ENCODE peak calls at places on chromosome 10, in nine cellular contexts. D, N, A, V, K, R, J, B and Z are unnamed samples.
A peak's percentile ranks its signal among the peaks of the same experiment; 100 is the strongest.

GRCh38 chr10:132836248-132836831 is 50.4 kb upstream of the NKX6-2 start:
- DNase-seq in N (peak; percentile 60), B (no peak), K (no peak), V (no peak), A (peak; percentile 85), D (no peak), J (no peak), R (peak; percentile 74), Z (no peak)

GRCh38 chr10:17349009-17349349 is 105.4 kb downstream of the ST8SIA6 start:
- DNase-seq in B (no peak), N (no peak), K (no peak), A (no peak), J (no peak), D (no peak), R (peak; percentile 16), V (no peak), Z (no peak)

GRCh38 chr10:103763374-103764202 is 91.8 kb downstream of the SH3PXD2A start:
- DNase-seq in N (no peak), A (no peak), R (no peak), K (no peak), V (peak; percentile 40), J (no peak), D (no peak), B (no peak), Z (no peak)

GRCh38 chr10:21173964-21174669 is 277.0 kb upstream of the NEBL start:
- DNase-seq in R (peak; percentile 88), V (no peak), N (peak; percentile 55), A (peak; percentile 29), B (peak; percentile 88), D (peak; percentile 83), J (no peak), K (no peak), Z (peak; percentile 33)

GRCh38 chr10:17675638-17676037 is 31.7 kb downstream of the STAM start:
- DNase-seq in B (no peak), A (no peak), D (no peak), R (no peak), J (no peak), N (no peak), K (no peak), V (no peak), Z (no peak)

GRCh38 chr10:100518761-100519241 is 860 bp downstream of the SEC31B start:
- DNase-seq in N (peak; percentile 48), K (peak; percentile 65), B (peak; percentile 63), D (peak; percentile 65), V (peak; percentile 69), J (peak; percentile 57), A (peak; percentile 39), R (peak; percentile 71), Z (peak; percentile 83)

GRCh38 chr10:35394934-35395333 is 58.6 kb downstream of the CCNY start:
- DNase-seq in B (no peak), R (no peak), K (no peak), V (no peak), J (no peak), N (no peak), D (no peak), A (no peak), Z (no peak)

GRCh38 chr10:12921163-12921562 is 80.3 kb downstream of the CCDC3 start:
- DNase-seq in D (no peak), N (no peak), K (no peak), J (no peak), A (no peak), R (no peak), B (no peak), V (no peak), Z (no peak)

GRCh38 chr10:96501985-96502384 is 11.7 kb downstream of the TLL2 start:
- DNase-seq in D (no peak), B (no peak), V (no peak), A (no peak), K (peak; percentile 36), J (no peak), R (no peak), N (no peak), Z (no peak)

GRCh38 chr10:71812913-71813590 is 38.0 kb downstream of the PSAP start:
- DNase-seq in K (no peak), B (no peak), R (no peak), V (no peak), J (no peak), N (peak; percentile 25), D (no peak), A (no peak), Z (no peak)

GRCh38 chr10:43960981-43961380 is 312.3 kb upstream of the ZNF32 start:
- DNase-seq in J (no peak), V (no peak), A (no peak), K (no peak), N (no peak), D (no peak), R (no peak), B (peak; percentile 10), Z (no peak)

GRCh38 chr10:123687758-123688157 is 21.6 kb downstream of the GPR26 start:
- DNase-seq in V (no peak), J (no peak), B (no peak), D (no peak), K (peak; percentile 6), N (no peak), R (no peak), A (no peak), Z (peak; percentile 5)

GRCh38 chr10:63935705-63936104 is 414.5 kb downstream of the REEP3 start:
- DNase-seq in N (no peak), D (no peak), K (no peak), A (no peak), J (no peak), B (no peak), V (no peak), R (no peak), Z (no peak)

GRCh38 chr10:72261323-72262018 is 12.3 kb upstream of the DDIT4 start:
- DNase-seq in D (no peak), R (peak; percentile 57), B (no peak), J (no peak), K (no peak), V (no peak), A (no peak), N (no peak), Z (no peak)

GRCh38 chr10:133608855-133609254 is 17.7 kb downstream of the FRG2B start:
- DNase-seq in K (no peak), V (no peak), A (no peak), N (no peak), J (peak; percentile 25), B (no peak), R (peak; percentile 38), D (no peak), Z (no peak)

GRCh38 chr10:77318739-77319138 is 318.9 kb downstream of the KCNMA1 start:
- DNase-seq in B (no peak), J (no peak), R (no peak), V (no peak), N (no peak), A (no peak), D (no peak), K (no peak), Z (no peak)

GRCh38 chr10:77319557-77319956 is 318.1 kb downstream of the KCNMA1 start:
- DNase-seq in N (no peak), D (no peak), J (peak; percentile 39), V (peak; percentile 42), K (no peak), A (peak; percentile 25), R (no peak), B (no peak), Z (no peak)

GRCh38 chr10:77317221-77317620 is 320.4 kb downstream of the KCNMA1 start:
- DNase-seq in A (no peak), B (no peak), J (no peak), D (no peak), R (no peak), V (no peak), K (no peak), N (no peak), Z (no peak)

GRCh38 chr10:77313066-77313750 is 324.4 kb downstream of the KCNMA1 start:
- DNase-seq in R (no peak), A (no peak), N (no peak), K (no peak), D (no peak), B (no peak), J (peak; percentile 84), V (no peak), Z (no peak)

GRCh38 chr10:77315511-77316129 is 322.0 kb downstream of the KCNMA1 start:
- DNase-seq in K (no peak), J (no peak), A (no peak), D (no peak), N (no peak), V (no peak), R (no peak), B (no peak), Z (no peak)
- TF ChIP-seq CTCF in K (no peak), J (no peak), A (no peak), D (no peak), N (no peak), V (no peak), R (no peak), B (no peak), Z (no peak)

GRCh38 chr10:46998595-46998994 is 87.4 kb downstream of the PTPN20 start:
- DNase-seq in R (no peak), V (no peak), B (no peak), N (no peak), D (no peak), A (no peak), J (no peak), K (no peak), Z (no peak)

GRCh38 chr10:46998192-46998591 is 87.0 kb downstream of the PTPN20 start:
- DNase-seq in J (no peak), R (no peak), B (no peak), V (no peak), D (no peak), A (no peak), K (no peak), N (no peak), Z (no peak)

GRCh38 chr10:46995234-46995633 is 84.0 kb downstream of the PTPN20 start:
- DNase-seq in A (no peak), K (no peak), V (no peak), R (no peak), N (no peak), B (no peak), J (peak; percentile 16), D (no peak), Z (no peak)

GRCh38 chr10:46992794-46993552 is 81.7 kb downstream of the PTPN20 start:
- DNase-seq in V (peak; percentile 62), R (peak; percentile 52), J (peak; percentile 70), N (no peak), B (no peak), A (peak; percentile 34), K (peak; percentile 24), D (no peak), Z (no peak)
- TF ChIP-seq CTCF in V (peak; percentile 6), R (peak; percentile 58), J (peak; percentile 76), N (peak; percentile 42), B (no peak), A (peak; percentile 14), K (peak; percentile 48), D (no peak), Z (peak; percentile 49)

DNA sequence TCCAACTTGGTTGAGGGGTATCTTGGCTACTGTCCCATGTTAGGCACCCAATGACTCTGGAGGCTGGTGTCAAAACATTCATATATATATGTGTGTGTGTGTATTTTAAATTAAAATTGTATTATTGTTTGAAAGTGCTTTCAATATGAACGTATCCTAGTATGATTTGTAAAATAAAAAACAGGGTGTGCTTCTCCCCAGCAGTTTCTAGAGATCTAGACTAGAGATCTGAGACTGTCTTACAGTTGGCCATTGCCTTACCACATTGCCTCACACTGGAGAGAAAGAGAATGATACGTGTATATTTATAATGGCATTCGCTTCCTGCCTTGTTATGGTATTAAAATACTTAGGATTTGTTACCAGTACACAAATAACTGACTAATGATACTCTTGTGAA is 1.2 kb downstream of the BAG3 start:
- DNase-seq in K (peak; percentile 35), V (no peak), A (no peak), D (no peak), R (no peak), N (no peak), B (no peak), J (peak; percentile 72), Z (no peak)
- TF ChIP-seq CTCF in K (peak; percentile 43), V (no peak), A (peak; percentile 10), D (no peak), R (peak; percentile 58), N (peak; percentile 26), B (peak; percentile 20), J (peak; percentile 50), Z (peak; percentile 51)

GRCh38 chr10:110388682-110389052 is 83.9 kb upstream of the SMNDC1 start:
- DNase-seq in B (no peak), J (no peak), D (no peak), V (no peak), K (no peak), N (no peak), A (no peak), R (no peak), Z (no peak)
- TF ChIP-seq CTCF in B (no peak), J (no peak), D (no peak), V (no peak), K (peak; percentile 24), N (no peak), A (no peak), R (peak; percentile 23), Z (peak; percentile 14)